ENCODE peak calls at places on chromosomes 6 and 20, in four cellular contexts. N is H9, E is IMR-90, Y is H1. R is an unnamed sample.

GRCh38 chr6:122726649-122727048 is 52.9 kb upstream of the FABP7 start:
- DNase-seq in N (peak), Y (no peak), E (peak), R (peak)

GRCh38 chr6:115945306-115945705 is 115.4 kb downstream of the FRK start:
- DNase-seq in E (no peak), N (no peak), Y (no peak), R (no peak)

GRCh38 chr6:148653138-148653776 is 93.6 kb upstream of the UST start:
- DNase-seq in Y (no peak), N (no peak), E (no peak), R (peak)

GRCh38 chr6:87879144-87879861 is 168.3 kb upstream of the SPACA1 start:
- DNase-seq in E (no peak), N (no peak), Y (no peak), R (no peak)

GRCh38 chr20:49909499-49910339 is 5.6 kb downstream of the SPATA2 start:
- DNase-seq in N (no peak), E (no peak), Y (no peak), R (peak)

GRCh38 chr6:2209226-2209809 is 36.1 kb downstream of the GMDS start:
- DNase-seq in N (peak), Y (peak), E (peak), R (peak)

GRCh38 chr6:3228791-3229565 is 1.5 kb upstream of the TUBB2B start:
- DNase-seq in E (no peak), Y (no peak), N (peak), R (peak)

GRCh38 chr6:24451581-24452041 is 37.8 kb downstream of the GPLD1 start:
- DNase-seq in E (no peak), N (no peak), Y (no peak), R (no peak)

GRCh38 chr6:95280690-95281273 is 296.6 kb upstream of the MANEA start:
- DNase-seq in N (no peak), Y (no peak), E (peak), R (peak)

GRCh38 chr6:36737043-36737785 is 39.6 kb downstream of the RAB44 start:
- DNase-seq in N (no peak), Y (no peak), E (no peak), R (no peak)

GRCh38 chr6:10837009-10837691 is 1.2 kb downstream of the MAK start:
- DNase-seq in E (no peak), Y (no peak), N (peak), R (peak)

GRCh38 chr6:133973109-133973971 is 20.3 kb downstream of the TBPL1 start:
- DNase-seq in Y (no peak), N (no peak), E (peak), R (peak)

GRCh38 chr20:6235510-6235909 is 112.7 kb upstream of the FERMT1 start:
- DNase-seq in E (no peak), Y (no peak), N (no peak), R (no peak)

GRCh38 chr20:50681359-50682064 is 9.8 kb downstream of the RIPOR3 start:
- DNase-seq in Y (no peak), E (no peak), N (no peak), R (no peak)

GRCh38 chr6:158782432-158783166 is 36.6 kb downstream of the EZR start:
- DNase-seq in E (no peak), N (no peak), Y (no peak), R (no peak)

GRCh38 chr20:10537850-10538480 is 102.9 kb downstream of the SLX4IP start:
- DNase-seq in Y (no peak), E (peak), N (no peak), R (no peak)

GRCh38 chr6:158784505-158784904 is 34.7 kb downstream of the EZR start:
- DNase-seq in Y (no peak), N (no peak), E (peak), R (peak)

GRCh38 chr6:64516393-64516792 is 880.8 kb downstream of the PHF3 start:
- DNase-seq in Y (no peak), N (no peak), E (no peak), R (no peak)

GRCh38 chr6:113172531-113172966 is 684.6 kb upstream of the MARCKS start:
- DNase-seq in N (no peak), Y (no peak), E (no peak), R (no peak)

GRCh38 chr6:143079325-143079640 is 18.6 kb downstream of the AIG1 start:
- DNase-seq in N (no peak), Y (no peak), E (no peak), R (no peak)

GRCh38 chr6:29097803-29098202 is 1.5 kb upstream of the OR2J1 start:
- DNase-seq in Y (no peak), N (no peak), E (no peak), R (no peak)

GRCh38 chr20:32501709-32502108 is 83.4 kb downstream of the NOL4L start:
- DNase-seq in E (peak), N (no peak), Y (no peak), R (no peak)

DNA sequence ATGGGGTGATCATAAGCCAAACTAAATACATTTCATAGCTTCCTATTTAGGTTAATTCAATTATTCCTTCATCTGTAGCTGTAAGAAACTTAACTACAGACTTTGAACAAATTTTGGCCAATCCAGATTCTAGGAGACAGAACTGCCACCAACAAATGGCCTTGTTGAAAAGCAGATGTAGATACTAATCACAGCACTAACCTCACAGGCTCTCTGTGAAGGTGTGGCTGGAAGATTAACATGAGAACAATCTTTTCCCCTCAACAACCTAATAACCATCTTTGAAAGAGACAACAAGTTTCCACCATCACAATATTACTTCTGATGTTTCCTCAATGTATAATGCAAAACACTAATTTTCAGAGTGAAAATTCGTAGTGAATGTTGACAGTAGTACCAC is 87.8 kb downstream of the SESN1 start:
- DNase-seq in Y (no peak), E (no peak), N (no peak), R (no peak)
- H3K56ac ChIP-seq in Y (no peak), E (no peak), N (no peak), R (no peak)

GRCh38 chr6:17476506-17476905 is 83.1 kb downstream of the CAP2 start:
- DNase-seq in Y (no peak), N (no peak), E (no peak), R (no peak)
- H3K56ac ChIP-seq in Y (no peak), N (no peak), E (no peak), R (no peak)

GRCh38 chr6:38571721-38572120 is 68.0 kb downstream of the BTBD9 start:
- DNase-seq in E (no peak), Y (no peak), N (no peak), R (no peak)
- H3K56ac ChIP-seq in E (no peak), Y (no peak), N (no peak), R (no peak)

GRCh38 chr6:130366011-130366963 is at the start of gene TMEM200A:
- DNase-seq in E (peak), Y (peak), N (peak), R (peak)

GRCh38 chr6:130367767-130368166 is 1.9 kb downstream of the TMEM200A start:
- DNase-seq in E (no peak), N (no peak), Y (no peak), R (no peak)

GRCh38 chr6:130362128-130362527 is 3.7 kb upstream of the TMEM200A start:
- DNase-seq in E (no peak), Y (no peak), N (no peak), R (peak)

GRCh38 chr6:130364224-130364780 is 1.5 kb upstream of the TMEM200A start:
- DNase-seq in N (no peak), Y (no peak), E (no peak), R (no peak)

DNA sequence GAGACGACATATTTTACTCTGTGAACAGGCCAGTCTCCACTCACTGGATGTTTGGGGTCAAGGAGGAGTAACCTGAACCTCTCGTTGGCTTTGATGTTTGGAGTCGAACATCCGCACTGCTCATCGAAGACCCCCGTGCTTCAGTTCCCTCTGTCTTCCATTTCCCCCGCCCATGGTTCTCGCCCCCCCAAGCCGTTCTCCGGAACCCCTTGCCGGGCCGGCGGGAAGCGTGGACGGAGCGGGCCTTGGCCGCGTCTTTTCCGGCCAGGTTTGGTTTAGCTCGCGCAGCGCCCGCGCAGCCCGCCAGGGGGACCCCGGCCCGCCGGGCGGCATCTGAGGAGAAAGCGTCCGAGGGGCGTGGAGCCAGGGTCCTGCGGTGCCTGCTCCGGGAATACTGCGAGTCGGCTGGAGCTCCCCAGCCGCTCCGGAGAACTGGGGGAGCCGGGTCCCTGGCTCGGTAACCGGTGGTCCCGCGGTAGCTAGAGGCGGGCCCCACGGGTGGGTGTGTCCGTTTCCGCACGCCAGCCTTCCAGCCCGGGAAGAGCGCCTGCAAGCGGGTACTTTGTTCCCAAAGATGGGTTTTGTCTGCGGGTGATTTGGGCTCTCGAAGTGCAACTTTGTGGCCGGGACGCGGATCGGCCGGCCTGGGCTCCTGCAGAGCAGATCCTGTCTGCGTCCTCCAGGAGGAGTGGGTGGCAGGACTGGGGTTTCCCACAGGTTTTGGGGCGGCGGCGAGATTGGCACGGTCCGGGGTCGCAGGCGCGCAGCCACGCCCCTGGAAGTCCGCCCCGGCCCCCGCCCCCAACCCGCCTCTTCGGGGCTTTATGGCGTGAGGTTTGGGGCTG is 429 bp upstream of the TMEM200A start:
- DNase-seq in Y (peak), E (peak), N (peak), R (peak)
- H3K56ac ChIP-seq in Y (no peak), E (peak), N (no peak), R (peak)

DNA sequence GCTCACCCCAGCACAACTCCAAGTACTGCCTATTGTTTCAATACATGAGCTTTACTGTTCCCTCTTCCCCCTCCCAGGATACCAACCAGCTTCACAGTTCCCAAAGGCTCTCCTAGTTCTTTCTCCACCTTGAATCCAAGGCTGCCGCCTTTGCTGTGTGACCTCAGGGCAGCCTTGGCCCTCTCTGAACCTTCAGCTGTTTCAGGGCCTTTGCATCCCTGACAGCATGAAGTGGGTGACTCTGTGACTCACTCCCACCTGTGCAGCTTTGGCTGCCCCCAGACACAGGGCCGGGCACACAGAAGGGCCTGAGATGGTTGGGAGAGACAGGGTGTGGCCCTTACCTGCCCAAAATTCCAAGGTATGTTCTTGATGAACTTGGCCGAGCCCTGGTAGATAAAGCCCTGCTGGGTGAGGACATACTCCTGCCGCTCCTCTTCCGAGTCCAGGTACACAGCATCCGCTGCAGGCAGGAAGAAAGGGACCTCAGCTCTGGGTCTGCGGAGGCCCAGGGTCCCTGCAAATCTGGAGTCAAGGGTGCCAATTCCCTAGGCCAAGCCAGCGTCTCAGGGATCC is 14.4 kb downstream of the TGM2 start:
- DNase-seq in N (no peak), Y (no peak), E (no peak), R (no peak)
- H3K56ac ChIP-seq in N (no peak), Y (no peak), E (no peak), R (no peak)

GRCh38 chr20:18506744-18507143 is 996 bp upstream of the SEC23B start:
- DNase-seq in E (no peak), Y (no peak), N (no peak), R (no peak)
- H3K56ac ChIP-seq in E (peak), Y (no peak), N (no peak), R (peak)

GRCh38 chr6:40788661-40789111 is 201.5 kb upstream of the LRFN2 start:
- DNase-seq in Y (no peak), E (no peak), N (no peak), R (no peak)
- H3K56ac ChIP-seq in Y (no peak), E (no peak), N (no peak), R (peak)